ENCODE peak calls at places on chromosomes 13 and 19, in four cellular contexts. Q is GM12878, P is K562, W is HepG2. T is an unnamed sample.

GRCh38 chr13:113545455-113545930 is 39.1 kb upstream of the TFDP1 start:
- DNase-seq in Q (no peak), P (no peak), W (no peak), T (peak; percentile 59)

GRCh38 chr13:74889321-74889720 is 592.6 kb downstream of the TBC1D4 start:
- DNase-seq in Q (no peak), P (no peak), W (no peak), T (no peak)

GRCh38 chr13:113157929-113158747 is at the start of gene PROZ:
- DNase-seq in Q (no peak), P (no peak), W (peak; percentile 67), T (no peak)

GRCh38 chr19:14770944-14771839 is 7.2 kb downstream of the ADGRE2 start:
- DNase-seq in Q (no peak), P (no peak), W (no peak), T (no peak)

GRCh38 chr13:97976551-97977375 is 23.3 kb downstream of the IPO5 start:
- DNase-seq in Q (no peak), P (peak; percentile 14), W (no peak), T (peak; percentile 75)

GRCh38 chr13:60369242-60369641 is 27.8 kb upstream of the TDRD3 start:
- DNase-seq in Q (no peak), P (no peak), W (no peak), T (peak; percentile 3)

GRCh38 chr13:83423361-83423760 is 458.9 kb downstream of the SLITRK1 start:
- DNase-seq in Q (no peak), P (no peak), W (no peak), T (no peak)

GRCh38 chr13:98214707-98215106 is 37.6 kb upstream of the RNF113B start:
- DNase-seq in Q (no peak), P (no peak), W (no peak), T (no peak)

GRCh38 chr19:1206063-1206732 is 620 bp downstream of the STK11 start:
- DNase-seq in Q (no peak), P (no peak), W (no peak), T (peak; percentile 55)

GRCh38 chr13:91882918-91883317 is 484.5 kb downstream of the GPC5 start:
- DNase-seq in Q (no peak), P (no peak), W (no peak), T (no peak)

GRCh38 chr13:86085890-86086289 is 286.7 kb upstream of the SLITRK6 start:
- DNase-seq in Q (no peak), P (no peak), W (no peak), T (no peak)

GRCh38 chr19:36060430-36060829 is 5.7 kb downstream of the WDR62 start:
- DNase-seq in Q (no peak), P (peak; percentile 68), W (no peak), T (peak; percentile 61)

GRCh38 chr13:32914686-32915085 is 101.5 kb upstream of the KL start:
- DNase-seq in Q (no peak), P (no peak), W (no peak), T (no peak)

GRCh38 chr19:49820125-49820524 is 2.0 kb downstream of the MED25 start:
- DNase-seq in Q (no peak), P (peak; percentile 38), W (no peak), T (no peak)

GRCh38 chr19:15379996-15380647 is 535 bp upstream of the AKAP8 start:
- DNase-seq in Q (no peak), P (peak; percentile 68), W (peak; percentile 48), T (no peak)

GRCh38 chr13:113882266-113882627 is 18.4 kb upstream of the GAS6 start:
- DNase-seq in Q (no peak), P (no peak), W (no peak), T (no peak)

GRCh38 chr13:82257790-82258507 is 1624.3 kb downstream of the SLITRK1 start:
- DNase-seq in Q (no peak), P (no peak), W (no peak), T (no peak)

GRCh38 chr19:5687360-5688198 is 2.5 kb upstream of the RPL36 start:
- DNase-seq in Q (no peak), P (no peak), W (no peak), T (peak; percentile 40)
- TF ChIP-seq NFIC in Q (no peak), P (peak; percentile 64), W (no peak), T (no peak)

GRCh38 chr19:19211499-19212432 is at the start of gene NCAN:
- DNase-seq in Q (no peak), P (peak; percentile 39), W (no peak), T (peak; percentile 96)
- TF ChIP-seq NFIC in Q (no peak), P (no peak), W (no peak), T (no peak)

DNA sequence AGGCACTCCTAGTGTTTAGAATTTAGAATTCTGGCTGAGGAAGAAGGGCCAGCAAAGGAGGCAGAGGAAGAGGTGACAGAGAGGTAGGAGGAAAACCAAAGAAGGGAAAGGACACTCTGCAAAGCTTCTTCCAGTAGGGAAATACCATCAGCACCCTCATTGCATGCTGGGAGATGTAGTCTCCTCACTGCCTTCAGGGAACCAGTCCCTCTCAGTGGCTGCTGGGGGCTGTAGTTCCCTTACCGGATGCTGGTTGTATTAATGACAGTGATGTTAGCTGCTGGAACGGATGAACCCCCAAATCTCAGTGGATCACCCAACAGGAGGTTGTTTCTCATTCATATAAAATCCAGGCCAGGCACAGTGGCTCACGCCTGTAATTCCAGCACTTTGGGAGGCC is 10.1 kb downstream of the GRIN2D start:
- DNase-seq in Q (no peak), P (peak; percentile 62), W (peak; percentile 62), T (peak; percentile 91)
- TF ChIP-seq NFIC in Q (no peak), P (no peak), W (no peak), T (no peak)

GRCh38 chr19:6877766-6878165 is 9.6 kb upstream of the ADGRE1 start:
- DNase-seq in Q (no peak), P (no peak), W (no peak), T (no peak)
- TF ChIP-seq NFIC in Q (no peak), P (no peak), W (no peak), T (no peak)

GRCh38 chr13:93368705-93369104 is 142.1 kb downstream of the GPC6 start:
- DNase-seq in Q (no peak), P (peak; percentile 29), W (no peak), T (no peak)

GRCh38 chr13:93361703-93362102 is 135.1 kb downstream of the GPC6 start:
- DNase-seq in Q (no peak), P (peak; percentile 28), W (peak; percentile 73), T (no peak)

GRCh38 chr13:93368296-93368695 is 141.7 kb downstream of the GPC6 start:
- DNase-seq in Q (no peak), P (peak; percentile 13), W (no peak), T (no peak)

GRCh38 chr13:93364166-93364565 is 137.6 kb downstream of the GPC6 start:
- DNase-seq in Q (no peak), P (peak; percentile 45), W (no peak), T (no peak)
- TF ChIP-seq NFIC in Q (no peak), P (no peak), W (no peak), T (no peak)

DNA sequence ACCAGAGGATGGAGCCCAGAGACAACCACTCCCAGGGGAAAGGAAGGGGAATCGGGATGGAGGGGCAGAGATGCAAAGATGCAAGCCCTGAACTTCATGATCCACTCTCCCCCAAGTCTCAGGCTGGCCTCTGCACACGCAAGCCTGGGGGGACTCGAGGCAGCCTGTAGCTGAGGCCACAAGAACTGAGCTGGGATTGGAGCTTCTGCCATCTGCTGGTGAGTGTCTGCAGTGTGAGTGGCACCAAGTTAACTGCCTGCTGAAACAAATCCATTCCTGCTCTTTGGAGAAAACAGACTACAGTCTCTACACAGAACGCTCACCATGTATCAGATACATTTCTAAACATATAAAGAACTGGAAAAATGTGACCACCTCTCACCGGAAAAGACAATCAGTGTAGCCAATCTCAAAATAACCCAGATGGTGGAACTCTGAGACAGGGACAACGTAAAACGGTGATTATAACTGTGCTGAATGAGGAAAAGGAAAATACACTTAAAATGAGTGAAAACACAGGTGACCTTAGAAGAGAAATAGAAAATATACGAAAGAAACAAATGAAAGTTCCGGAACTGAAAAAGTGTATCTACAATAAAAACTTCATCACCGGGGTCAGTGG is 62.1 kb downstream of the KLF2 start:
- DNase-seq in Q (no peak), P (peak; percentile 57), W (peak; percentile 32), T (peak; percentile 75)
- TF ChIP-seq NFIC in Q (no peak), P (no peak), W (no peak), T (no peak)